ENCODE peak calls at places on chromosomes 5 and 9, in ten cellular contexts. One of them, this sample, is unnamed.

GRCh38 chr9:137602661-137603060 is 2.8 kb upstream of the ARRDC1 start:
- DNase-seq in activated T-cell treated with anti-CD3 and anti-CD28 coated beads, Interleukin-2, amount 50 U/mL, for 72 hours: no peak
- DNase-seq in neuronal stem cell: no peak
- DNase-seq in glutamatergic neuron: no peak
- DNase-seq in GM04504: no peak
- DNase-seq in choroid plexus epithelial cell: peak
- DNase-seq in activated CD4-positive, alpha-beta T cell treated with anti-CD3 and anti-CD28 coated beads, Interleukin-2, amount 50 U/mL, for 1 hour: no peak
- DNase-seq in NCI-H1092: no peak
- DNase-seq in NCI-H2029: no peak
- DNase-seq in astrocyte of the spinal cord: no peak
- DNase-seq in this sample: no peak

GRCh38 chr5:107270561-107270960 is 400.2 kb downstream of the EFNA5 start:
- DNase-seq in activated T-cell treated with anti-CD3 and anti-CD28 coated beads, Interleukin-2, amount 50 U/mL, for 72 hours: no peak
- DNase-seq in neuronal stem cell: no peak
- DNase-seq in glutamatergic neuron: no peak
- DNase-seq in GM04504: no peak
- DNase-seq in choroid plexus epithelial cell: no peak
- DNase-seq in activated CD4-positive, alpha-beta T cell treated with anti-CD3 and anti-CD28 coated beads, Interleukin-2, amount 50 U/mL, for 1 hour: no peak
- DNase-seq in NCI-H1092: no peak
- DNase-seq in NCI-H2029: no peak
- DNase-seq in astrocyte of the spinal cord: no peak
- DNase-seq in this sample: no peak

GRCh38 chr9:93577940-93578682 is 1.7 kb downstream of the PHF2 start:
- DNase-seq in activated T-cell treated with anti-CD3 and anti-CD28 coated beads, Interleukin-2, amount 50 U/mL, for 72 hours: no peak
- DNase-seq in neuronal stem cell: no peak
- DNase-seq in glutamatergic neuron: no peak
- DNase-seq in GM04504: no peak
- DNase-seq in choroid plexus epithelial cell: no peak
- DNase-seq in activated CD4-positive, alpha-beta T cell treated with anti-CD3 and anti-CD28 coated beads, Interleukin-2, amount 50 U/mL, for 1 hour: no peak
- DNase-seq in NCI-H1092: no peak
- DNase-seq in NCI-H2029: no peak
- DNase-seq in astrocyte of the spinal cord: no peak
- DNase-seq in this sample: no peak

GRCh38 chr9:137000177-137000930 is 4.0 kb upstream of the CLIC3 start:
- DNase-seq in activated T-cell treated with anti-CD3 and anti-CD28 coated beads, Interleukin-2, amount 50 U/mL, for 72 hours: peak
- DNase-seq in neuronal stem cell: no peak
- DNase-seq in glutamatergic neuron: no peak
- DNase-seq in GM04504: no peak
- DNase-seq in choroid plexus epithelial cell: peak
- DNase-seq in activated CD4-positive, alpha-beta T cell treated with anti-CD3 and anti-CD28 coated beads, Interleukin-2, amount 50 U/mL, for 1 hour: no peak
- DNase-seq in NCI-H1092: no peak
- DNase-seq in NCI-H2029: no peak
- DNase-seq in astrocyte of the spinal cord: peak
- DNase-seq in this sample: no peak

GRCh38 chr9:113464286-113464660 is 746 bp downstream of the RGS3 start:
- DNase-seq in activated T-cell treated with anti-CD3 and anti-CD28 coated beads, Interleukin-2, amount 50 U/mL, for 72 hours: no peak
- DNase-seq in neuronal stem cell: no peak
- DNase-seq in glutamatergic neuron: no peak
- DNase-seq in GM04504: no peak
- DNase-seq in choroid plexus epithelial cell: no peak
- DNase-seq in activated CD4-positive, alpha-beta T cell treated with anti-CD3 and anti-CD28 coated beads, Interleukin-2, amount 50 U/mL, for 1 hour: no peak
- DNase-seq in NCI-H1092: no peak
- DNase-seq in NCI-H2029: no peak
- DNase-seq in astrocyte of the spinal cord: no peak
- DNase-seq in this sample: no peak

GRCh38 chr9:121774715-121775613 is 123.5 kb downstream of the DAB2IP start:
- DNase-seq in activated T-cell treated with anti-CD3 and anti-CD28 coated beads, Interleukin-2, amount 50 U/mL, for 72 hours: no peak
- DNase-seq in neuronal stem cell: no peak
- DNase-seq in glutamatergic neuron: no peak
- DNase-seq in GM04504: no peak
- DNase-seq in choroid plexus epithelial cell: no peak
- DNase-seq in activated CD4-positive, alpha-beta T cell treated with anti-CD3 and anti-CD28 coated beads, Interleukin-2, amount 50 U/mL, for 1 hour: no peak
- DNase-seq in NCI-H1092: no peak
- DNase-seq in NCI-H2029: no peak
- DNase-seq in astrocyte of the spinal cord: no peak
- DNase-seq in this sample: no peak

GRCh38 chr9:129803679-129804065 is 688 bp downstream of the TOR1B start:
- DNase-seq in activated T-cell treated with anti-CD3 and anti-CD28 coated beads, Interleukin-2, amount 50 U/mL, for 72 hours: no peak
- DNase-seq in neuronal stem cell: peak
- DNase-seq in glutamatergic neuron: no peak
- DNase-seq in GM04504: no peak
- DNase-seq in choroid plexus epithelial cell: peak
- DNase-seq in activated CD4-positive, alpha-beta T cell treated with anti-CD3 and anti-CD28 coated beads, Interleukin-2, amount 50 U/mL, for 1 hour: no peak
- DNase-seq in NCI-H1092: no peak
- DNase-seq in NCI-H2029: no peak
- DNase-seq in astrocyte of the spinal cord: peak
- DNase-seq in this sample: no peak

GRCh38 chr9:13351768-13352386 is 72.4 kb upstream of the MPDZ start:
- DNase-seq in activated T-cell treated with anti-CD3 and anti-CD28 coated beads, Interleukin-2, amount 50 U/mL, for 72 hours: no peak
- DNase-seq in neuronal stem cell: peak
- DNase-seq in glutamatergic neuron: no peak
- DNase-seq in GM04504: peak
- DNase-seq in choroid plexus epithelial cell: peak
- DNase-seq in activated CD4-positive, alpha-beta T cell treated with anti-CD3 and anti-CD28 coated beads, Interleukin-2, amount 50 U/mL, for 1 hour: no peak
- DNase-seq in NCI-H1092: peak
- DNase-seq in NCI-H2029: peak
- DNase-seq in astrocyte of the spinal cord: peak
- DNase-seq in this sample: peak

GRCh38 chr9:114291064-114291474 is 31.8 kb upstream of the ORM1 start:
- DNase-seq in activated T-cell treated with anti-CD3 and anti-CD28 coated beads, Interleukin-2, amount 50 U/mL, for 72 hours: peak
- DNase-seq in neuronal stem cell: peak
- DNase-seq in glutamatergic neuron: peak
- DNase-seq in GM04504: no peak
- DNase-seq in choroid plexus epithelial cell: peak
- DNase-seq in activated CD4-positive, alpha-beta T cell treated with anti-CD3 and anti-CD28 coated beads, Interleukin-2, amount 50 U/mL, for 1 hour: peak
- DNase-seq in NCI-H1092: peak
- DNase-seq in NCI-H2029: peak
- DNase-seq in astrocyte of the spinal cord: peak
- DNase-seq in this sample: no peak

GRCh38 chr5:54460181-54460919 is 4.9 kb downstream of the HSPB3 start:
- DNase-seq in activated T-cell treated with anti-CD3 and anti-CD28 coated beads, Interleukin-2, amount 50 U/mL, for 72 hours: no peak
- DNase-seq in neuronal stem cell: no peak
- DNase-seq in glutamatergic neuron: no peak
- DNase-seq in GM04504: peak
- DNase-seq in choroid plexus epithelial cell: peak
- DNase-seq in activated CD4-positive, alpha-beta T cell treated with anti-CD3 and anti-CD28 coated beads, Interleukin-2, amount 50 U/mL, for 1 hour: no peak
- DNase-seq in NCI-H1092: no peak
- DNase-seq in NCI-H2029: no peak
- DNase-seq in astrocyte of the spinal cord: no peak
- DNase-seq in this sample: no peak

GRCh38 chr9:123049589-123050222 is 16.2 kb downstream of the GPR21 start:
- DNase-seq in activated T-cell treated with anti-CD3 and anti-CD28 coated beads, Interleukin-2, amount 50 U/mL, for 72 hours: no peak
- DNase-seq in neuronal stem cell: no peak
- DNase-seq in glutamatergic neuron: no peak
- DNase-seq in GM04504: peak
- DNase-seq in choroid plexus epithelial cell: peak
- DNase-seq in activated CD4-positive, alpha-beta T cell treated with anti-CD3 and anti-CD28 coated beads, Interleukin-2, amount 50 U/mL, for 1 hour: no peak
- DNase-seq in NCI-H1092: no peak
- DNase-seq in NCI-H2029: no peak
- DNase-seq in astrocyte of the spinal cord: no peak
- DNase-seq in this sample: no peak

GRCh38 chr5:125317546-125317995 is 571.1 kb upstream of the ZNF608 start:
- DNase-seq in activated T-cell treated with anti-CD3 and anti-CD28 coated beads, Interleukin-2, amount 50 U/mL, for 72 hours: no peak
- DNase-seq in neuronal stem cell: peak
- DNase-seq in glutamatergic neuron: peak
- DNase-seq in GM04504: no peak
- DNase-seq in choroid plexus epithelial cell: no peak
- DNase-seq in activated CD4-positive, alpha-beta T cell treated with anti-CD3 and anti-CD28 coated beads, Interleukin-2, amount 50 U/mL, for 1 hour: no peak
- DNase-seq in NCI-H1092: peak
- DNase-seq in NCI-H2029: no peak
- DNase-seq in astrocyte of the spinal cord: no peak
- DNase-seq in this sample: peak

GRCh38 chr9:111427186-111427585 is 57.0 kb downstream of the ECPAS start:
- DNase-seq in activated T-cell treated with anti-CD3 and anti-CD28 coated beads, Interleukin-2, amount 50 U/mL, for 72 hours: no peak
- DNase-seq in neuronal stem cell: no peak
- DNase-seq in glutamatergic neuron: no peak
- DNase-seq in GM04504: no peak
- DNase-seq in choroid plexus epithelial cell: peak
- DNase-seq in activated CD4-positive, alpha-beta T cell treated with anti-CD3 and anti-CD28 coated beads, Interleukin-2, amount 50 U/mL, for 1 hour: no peak
- DNase-seq in NCI-H1092: no peak
- DNase-seq in NCI-H2029: no peak
- DNase-seq in astrocyte of the spinal cord: peak
- DNase-seq in this sample: no peak

GRCh38 chr5:171251519-171251918 is 57.5 kb upstream of the TLX3 start:
- DNase-seq in activated T-cell treated with anti-CD3 and anti-CD28 coated beads, Interleukin-2, amount 50 U/mL, for 72 hours: no peak
- DNase-seq in neuronal stem cell: no peak
- DNase-seq in glutamatergic neuron: no peak
- DNase-seq in GM04504: no peak
- DNase-seq in choroid plexus epithelial cell: no peak
- DNase-seq in activated CD4-positive, alpha-beta T cell treated with anti-CD3 and anti-CD28 coated beads, Interleukin-2, amount 50 U/mL, for 1 hour: no peak
- DNase-seq in NCI-H1092: no peak
- DNase-seq in NCI-H2029: no peak
- DNase-seq in astrocyte of the spinal cord: no peak
- DNase-seq in this sample: no peak

This sample was measured in NCI-H774.